ENCODE peak calls at places on chromosomes 6 and 20, in seven cellular contexts. K, W, Y, C, J, A and T are unnamed samples.

GRCh38 chr6:9842004-9842720 is 572.7 kb downstream of the TFAP2A start:
- DNase-seq in K (no peak), W (no peak), Y (no peak), C (no peak), J (no peak), A (no peak), T (no peak)

GRCh38 chr20:50408526-50409364 is 101.4 kb upstream of the PTPN1 start:
- DNase-seq in K (no peak), W (no peak), Y (no peak), C (no peak), J (no peak), A (no peak), T (no peak)

GRCh38 chr6:35973670-35974222 is 50.7 kb downstream of the SLC26A8 start:
- DNase-seq in K (no peak), W (peak), Y (no peak), C (no peak), J (no peak), A (no peak), T (no peak)

GRCh38 chr6:159908940-159909339 is 18.2 kb downstream of the MAS1 start:
- DNase-seq in K (no peak), W (no peak), Y (no peak), C (no peak), J (no peak), A (no peak), T (no peak)

GRCh38 chr20:18902181-18902725 is 88.7 kb downstream of the SCP2D1 start:
- DNase-seq in K (no peak), W (no peak), Y (no peak), C (no peak), J (no peak), A (no peak), T (no peak)

GRCh38 chr6:23656257-23656731 is 469.7 kb upstream of the NRSN1 start:
- DNase-seq in K (no peak), W (no peak), Y (no peak), C (no peak), J (no peak), A (no peak), T (peak)

GRCh38 chr6:111307275-111307858 is 175.7 kb downstream of the REV3L start:
- DNase-seq in K (no peak), W (no peak), Y (no peak), C (no peak), J (no peak), A (no peak), T (no peak)

GRCh38 chr6:47256981-47257730 is 52.5 kb downstream of the TNFRSF21 start:
- DNase-seq in K (no peak), W (no peak), Y (no peak), C (no peak), J (no peak), A (no peak), T (no peak)

GRCh38 chr6:136487746-136488145 is 62.5 kb downstream of the MAP7 start:
- DNase-seq in K (no peak), W (no peak), Y (no peak), C (no peak), J (no peak), A (no peak), T (no peak)

GRCh38 chr20:35302421-35303335 is 10.5 kb upstream of the FAM83C start:
- DNase-seq in K (no peak), W (no peak), Y (no peak), C (no peak), J (peak), A (no peak), T (no peak)

GRCh38 chr6:41672016-41672415 is 33.7 kb downstream of the MDFI start:
- DNase-seq in K (no peak), W (no peak), Y (no peak), C (no peak), J (no peak), A (no peak), T (no peak)

GRCh38 chr6:49342410-49342809 is 120.6 kb downstream of the MMUT start:
- DNase-seq in K (no peak), W (no peak), Y (no peak), C (no peak), J (no peak), A (no peak), T (no peak)

DNA sequence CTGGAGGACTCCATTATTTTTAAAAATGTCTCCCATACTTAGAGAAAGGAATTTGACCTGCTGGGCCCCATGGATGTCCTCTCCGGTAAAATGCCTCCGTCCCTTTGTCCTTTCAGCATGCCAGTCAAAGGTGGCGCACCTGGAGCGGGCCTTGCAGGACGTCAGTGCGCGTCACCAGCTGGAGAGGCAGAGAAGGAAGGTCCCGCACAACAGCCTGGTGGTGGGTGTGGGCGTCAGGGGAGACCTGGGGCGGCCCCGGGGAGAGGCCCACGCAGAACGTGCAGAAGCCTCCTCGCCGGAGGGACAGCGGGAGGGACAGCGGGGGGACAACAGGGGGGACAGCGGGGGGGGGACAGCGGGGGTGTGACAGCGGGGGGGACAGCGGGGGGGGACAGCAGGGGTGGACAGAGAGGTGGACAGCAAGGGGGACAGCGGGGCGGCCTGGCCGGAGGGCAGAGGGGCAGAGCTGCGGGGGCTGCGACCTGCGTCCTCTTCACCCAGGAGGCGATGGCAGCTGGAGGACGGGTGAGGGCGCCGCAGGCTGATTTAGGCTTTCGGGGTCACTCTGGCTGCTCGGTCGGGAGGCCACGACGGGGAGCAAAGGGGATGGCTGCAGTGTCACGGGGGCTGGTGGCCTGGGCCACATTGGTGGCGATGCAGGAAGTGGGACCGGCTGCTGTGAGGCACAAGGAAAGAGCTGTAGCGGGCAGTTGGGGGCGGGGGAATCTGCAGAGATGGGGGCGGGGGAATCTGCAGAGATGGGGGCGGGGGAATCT is 859 bp upstream of the KIF25 start:
- DNase-seq in K (no peak), W (no peak), Y (no peak), C (no peak), J (no peak), A (no peak), T (no peak)
- TF ChIP-seq CTCF in K (no peak), W (no peak), Y (no peak), C (no peak), J (no peak), A (no peak), T (no peak)

GRCh38 chr6:125213936-125214335 is 60.4 kb downstream of the TPD52L1 start:
- DNase-seq in K (no peak), W (no peak), Y (no peak), C (no peak), J (no peak), A (no peak), T (no peak)
- TF ChIP-seq CTCF in K (no peak), W (no peak), Y (no peak), C (no peak), J (no peak), A (no peak), T (no peak)

DNA sequence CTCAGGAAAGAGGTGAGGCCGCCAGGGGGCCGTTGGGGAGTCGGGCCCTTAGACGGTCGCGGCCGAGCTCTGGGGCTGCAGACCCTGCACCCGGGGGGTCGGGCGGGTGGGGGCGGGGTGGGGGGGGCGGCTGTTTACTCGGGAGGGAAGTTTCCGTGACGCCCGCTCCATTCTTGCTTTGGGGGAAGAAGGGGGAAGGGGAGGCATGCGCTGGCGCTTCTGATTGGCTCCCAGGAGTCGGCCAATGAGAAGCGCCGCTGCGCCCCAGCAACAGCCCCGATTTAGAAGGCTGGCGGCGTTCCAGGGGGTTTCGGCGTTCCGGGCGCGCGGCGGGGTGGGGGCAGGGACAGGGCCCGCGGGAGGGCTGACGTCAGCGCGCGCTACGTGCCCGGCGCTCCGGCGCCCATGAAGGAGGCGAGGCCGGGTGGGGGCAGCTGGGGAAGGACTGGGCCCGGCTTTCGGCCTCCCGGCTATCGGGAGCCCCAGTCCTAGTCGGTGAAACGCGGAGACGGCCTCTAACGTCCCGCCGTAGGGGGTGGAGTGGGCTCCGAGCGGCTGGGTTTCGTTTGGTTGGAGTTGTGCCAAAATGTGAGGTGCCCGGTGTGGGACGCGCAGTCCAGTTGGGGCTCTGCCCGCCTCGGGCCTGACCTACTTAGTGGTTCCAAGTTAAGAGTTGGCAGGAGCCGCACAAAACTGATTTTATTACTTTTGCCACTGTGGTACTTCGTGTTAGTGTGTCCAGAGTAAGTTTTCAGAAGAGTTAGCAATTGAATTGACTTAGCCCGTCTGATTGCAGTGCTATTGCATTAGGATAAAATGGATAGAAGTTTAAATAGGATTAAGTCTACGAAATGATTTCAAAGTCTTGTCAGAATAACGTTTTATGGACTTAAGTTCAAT is 1.1 kb downstream of the PNRC1 start:
- DNase-seq in K (peak), W (peak), Y (peak), C (peak), J (peak), A (peak), T (peak)
- TF ChIP-seq CTCF in K (no peak), W (no peak), Y (peak), C (no peak), J (no peak), A (no peak), T (no peak)

DNA sequence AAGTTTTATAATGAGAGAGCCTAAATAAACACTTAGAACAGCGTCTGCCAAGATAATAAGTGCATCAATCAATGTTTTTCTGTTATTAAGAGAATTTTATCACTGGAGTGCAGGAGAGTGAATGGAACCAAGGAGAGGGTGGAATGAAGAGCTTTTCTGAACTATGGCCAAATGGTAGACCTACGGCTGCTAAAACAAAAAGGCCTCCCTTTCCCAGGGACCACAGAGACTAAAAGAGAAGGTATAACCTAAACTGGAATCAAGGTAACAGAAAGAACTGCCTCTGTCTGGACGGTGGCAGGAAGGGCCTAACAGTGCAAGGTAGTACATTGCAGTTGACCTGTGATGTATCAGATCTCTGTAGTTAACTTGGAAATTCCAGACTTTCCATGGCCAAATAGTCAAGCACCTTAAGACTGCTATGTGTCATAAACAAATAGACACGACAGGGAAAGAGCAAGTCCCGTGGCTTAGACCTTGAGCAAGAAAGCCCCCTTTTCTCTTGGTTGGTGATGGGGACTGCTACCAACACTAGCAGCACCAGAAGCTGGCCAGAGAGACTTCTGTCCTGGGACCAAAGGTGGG is 5.5 kb downstream of the CNKSR3 start:
- DNase-seq in K (no peak), W (no peak), Y (no peak), C (no peak), J (no peak), A (no peak), T (no peak)
- TF ChIP-seq CTCF in K (no peak), W (no peak), Y (no peak), C (no peak), J (no peak), A (no peak), T (no peak)

GRCh38 chr6:85660181-85660611 is 17.5 kb upstream of the SYNCRIP start:
- DNase-seq in K (no peak), W (no peak), Y (no peak), C (no peak), J (peak), A (peak), T (no peak)
- TF ChIP-seq CTCF in K (no peak), W (no peak), Y (no peak), C (no peak), J (peak), A (no peak), T (no peak)

GRCh38 chr20:889110-889509 is 27.0 kb downstream of the ANGPT4 start:
- DNase-seq in K (no peak), W (no peak), Y (no peak), C (no peak), J (no peak), A (no peak), T (no peak)

GRCh38 chr20:888057-888456 is 28.1 kb downstream of the ANGPT4 start:
- DNase-seq in K (peak), W (no peak), Y (no peak), C (no peak), J (no peak), A (no peak), T (no peak)

GRCh38 chr20:887137-887536 is 29.0 kb downstream of the ANGPT4 start:
- DNase-seq in K (no peak), W (no peak), Y (no peak), C (no peak), J (no peak), A (no peak), T (no peak)

GRCh38 chr20:881051-881820 is 34.9 kb downstream of the ANGPT4 start:
- DNase-seq in K (no peak), W (no peak), Y (no peak), C (peak), J (peak), A (no peak), T (no peak)

DNA sequence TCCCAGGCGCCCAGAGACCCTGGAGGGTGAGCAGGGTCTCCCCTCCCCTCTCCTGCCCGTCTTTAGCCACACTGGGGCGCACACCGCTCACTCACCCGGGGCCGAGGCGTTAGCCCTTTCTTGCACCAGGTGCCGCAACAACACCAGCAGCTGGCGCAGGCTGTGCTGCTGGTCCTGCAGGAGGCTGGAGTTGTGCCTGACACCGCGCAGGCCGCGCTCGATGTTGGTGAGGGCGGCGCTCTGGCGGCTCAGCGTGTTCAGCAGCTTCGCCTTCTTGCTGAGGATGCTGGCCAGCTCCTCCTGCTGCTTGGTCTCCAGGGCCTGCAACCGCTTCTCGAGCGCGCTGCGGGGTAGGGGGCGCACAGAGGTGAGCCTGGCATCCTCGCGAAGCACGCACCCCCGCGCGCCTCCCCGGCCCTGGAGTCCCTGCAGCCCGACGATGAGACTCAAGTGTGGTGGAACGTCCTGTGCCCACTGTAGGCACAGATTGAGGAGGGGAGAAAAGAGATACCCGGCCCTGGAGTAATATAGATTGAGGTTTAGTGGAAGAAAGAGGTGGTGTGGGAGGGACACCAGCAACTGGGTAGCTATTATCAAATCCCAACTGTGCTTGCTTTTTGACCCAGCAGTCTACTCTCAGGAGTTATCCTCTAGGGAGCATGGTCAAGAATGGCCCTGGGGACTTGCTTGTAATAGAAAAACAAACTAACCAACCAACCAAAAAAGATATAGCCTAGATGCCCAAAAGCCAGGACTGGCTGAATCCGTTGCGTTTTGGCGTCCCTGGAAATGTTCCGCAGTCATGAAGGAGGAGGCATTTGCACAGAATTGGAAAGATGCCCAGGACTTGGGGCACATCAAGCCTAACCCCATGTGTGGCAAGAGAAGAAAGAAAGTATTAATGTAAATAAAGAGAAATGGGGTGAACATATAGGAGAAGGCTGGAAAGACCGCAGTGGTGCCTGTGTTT is 30.9 kb downstream of the ANGPT4 start:
- DNase-seq in K (peak), W (peak), Y (peak), C (peak), J (peak), A (no peak), T (peak)
- TF ChIP-seq CTCF in K (peak), W (no peak), Y (peak), C (no peak), J (peak), A (no peak), T (peak)